ENCODE peak calls at places on chromosomes 3 and 15, in five cellular contexts. E, W, A, J and I are unnamed samples.

GRCh38 chr3:40841570-40842109 is 316.9 kb downstream of the ZNF621 start:
- DNase-seq in E (no peak), A (no peak), J (no peak), W (no peak), I (no peak)

GRCh38 chr3:119173325-119173724 is at the start of gene UPK1B:
- DNase-seq in J (no peak), W (peak; percentile 72), A (peak; percentile 82), E (peak; percentile 82), I (no peak)

GRCh38 chr3:133464573-133464972 is 64.7 kb downstream of the BFSP2 start:
- DNase-seq in J (peak; percentile 56), E (no peak), W (no peak), A (no peak), I (no peak)

GRCh38 chr15:75732809-75733451 is 20.3 kb upstream of the CSPG4 start:
- DNase-seq in J (peak; percentile 65), E (peak; percentile 91), A (peak; percentile 84), W (peak; percentile 96), I (peak; percentile 67)

GRCh38 chr3:132730891-132731580 is 8.8 kb upstream of the NPHP3 start:
- DNase-seq in E (no peak), A (peak; percentile 74), J (peak; percentile 57), W (no peak), I (peak; percentile 59)

GRCh38 chr15:99474041-99474906 is 91.5 kb upstream of the MEF2A start:
- DNase-seq in J (no peak), E (no peak), W (no peak), A (no peak), I (no peak)

GRCh38 chr3:19347701-19348100 is 199.4 kb downstream of the KCNH8 start:
- DNase-seq in A (no peak), E (no peak), W (no peak), J (no peak), I (no peak)

GRCh38 chr15:75307778-75308390 is 25.2 kb downstream of the GOLGA6D start:
- DNase-seq in A (peak; percentile 81), E (peak; percentile 88), J (no peak), W (peak; percentile 88), I (peak; percentile 6)

GRCh38 chr3:147118611-147119010 is 287.7 kb downstream of the ZIC4 start:
- DNase-seq in W (no peak), J (no peak), E (no peak), A (no peak), I (no peak)

GRCh38 chr3:170476291-170476690 is 57.6 kb downstream of the CLDN11 start:
- DNase-seq in W (peak; percentile 44), A (peak; percentile 77), J (peak; percentile 34), E (no peak), I (no peak)

GRCh38 chr3:56864090-56864489 is 62.3 kb upstream of the ARHGEF3 start:
- DNase-seq in W (no peak), J (no peak), E (no peak), A (no peak), I (no peak)

GRCh38 chr15:62515696-62516395 is 350.8 kb upstream of the C2CD4B start:
- DNase-seq in E (no peak), J (no peak), A (no peak), W (no peak), I (no peak)

GRCh38 chr15:58039260-58040035 is 26.1 kb downstream of the ALDH1A2 start:
- DNase-seq in W (no peak), E (no peak), A (no peak), J (no peak), I (no peak)

GRCh38 chr3:147680820-147681488 is 271.8 kb downstream of the ZIC1 start:
- DNase-seq in W (no peak), J (peak; percentile 0), E (no peak), A (no peak), I (no peak)

GRCh38 chr3:129226374-129226773 is 23.0 kb upstream of the COPG1 start:
- DNase-seq in W (no peak), A (no peak), J (peak; percentile 95), E (no peak), I (no peak)

GRCh38 chr3:84772841-84773240 is 185.9 kb upstream of the CADM2 start:
- DNase-seq in W (no peak), E (no peak), J (no peak), A (peak; percentile 32), I (no peak)

GRCh38 chr15:71352125-71352524 is 236.9 kb downstream of the THSD4 start:
- DNase-seq in E (no peak), A (no peak), W (no peak), J (no peak), I (no peak)

GRCh38 chr3:43951813-43952212 is 261.1 kb downstream of the ABHD5 start:
- DNase-seq in A (no peak), E (no peak), W (no peak), J (no peak), I (no peak)

GRCh38 chr3:179768080-179768479 is 115.2 kb downstream of the USP13 start:
- DNase-seq in A (peak; percentile 80), E (peak; percentile 50), W (peak; percentile 58), J (peak; percentile 70), I (peak; percentile 37)

GRCh38 chr3:105415981-105416380 is 49.3 kb downstream of the ALCAM start:
- DNase-seq in E (no peak), A (peak; percentile 62), W (no peak), J (peak; percentile 65), I (no peak)

GRCh38 chr3:50124363-50125226 is 30.5 kb upstream of the SEMA3F start:
- DNase-seq in E (no peak), A (no peak), W (peak; percentile 68), J (no peak), I (no peak)

GRCh38 chr3:50128001-50128400 is 27.1 kb upstream of the SEMA3F start:
- DNase-seq in W (no peak), E (no peak), J (no peak), A (no peak), I (no peak)

GRCh38 chr3:50125541-50126286 is 29.4 kb upstream of the SEMA3F start:
- DNase-seq in W (peak; percentile 62), J (no peak), E (no peak), A (no peak), I (no peak)

GRCh38 chr3:50126287-50127211 is 28.6 kb upstream of the SEMA3F start:
- DNase-seq in E (no peak), J (peak; percentile 45), A (peak; percentile 73), W (peak; percentile 58), I (no peak)

GRCh38 chr3:50127251-50127671 is 27.9 kb upstream of the SEMA3F start:
- DNase-seq in J (peak; percentile 25), W (no peak), E (no peak), A (no peak), I (no peak)
- H3K18ac ChIP-seq in J (peak overlapping the region; percentile 79), W (no peak overlapping the region), E (no peak overlapping the region), A (no peak overlapping the region), I (peak overlapping the region; percentile 73)

GRCh38 chr15:33580526-33580925 is 269.8 kb downstream of the RYR3 start:
- DNase-seq in E (no peak), J (no peak), A (no peak), W (no peak), I (no peak)
- H3K18ac ChIP-seq in E (no peak overlapping the region), J (no peak overlapping the region), A (no peak overlapping the region), W (no peak overlapping the region), I (no peak overlapping the region)

GRCh38 chr15:51314391-51315337 is 23.7 kb downstream of the CYP19A1 start:
- DNase-seq in E (no peak), W (no peak), A (peak; percentile 54), J (no peak), I (no peak)

GRCh38 chr15:51315726-51316125 is 22.7 kb downstream of the CYP19A1 start:
- DNase-seq in E (no peak), A (no peak), W (no peak), J (no peak), I (no peak)

GRCh38 chr15:51312754-51313390 is 25.5 kb downstream of the CYP19A1 start:
- DNase-seq in E (no peak), A (no peak), J (peak; percentile 4), W (no peak), I (no peak)

GRCh38 chr15:51312132-51312531 is 26.3 kb downstream of the CYP19A1 start:
- DNase-seq in A (no peak), W (no peak), E (no peak), J (peak; percentile 71), I (no peak)

DNA sequence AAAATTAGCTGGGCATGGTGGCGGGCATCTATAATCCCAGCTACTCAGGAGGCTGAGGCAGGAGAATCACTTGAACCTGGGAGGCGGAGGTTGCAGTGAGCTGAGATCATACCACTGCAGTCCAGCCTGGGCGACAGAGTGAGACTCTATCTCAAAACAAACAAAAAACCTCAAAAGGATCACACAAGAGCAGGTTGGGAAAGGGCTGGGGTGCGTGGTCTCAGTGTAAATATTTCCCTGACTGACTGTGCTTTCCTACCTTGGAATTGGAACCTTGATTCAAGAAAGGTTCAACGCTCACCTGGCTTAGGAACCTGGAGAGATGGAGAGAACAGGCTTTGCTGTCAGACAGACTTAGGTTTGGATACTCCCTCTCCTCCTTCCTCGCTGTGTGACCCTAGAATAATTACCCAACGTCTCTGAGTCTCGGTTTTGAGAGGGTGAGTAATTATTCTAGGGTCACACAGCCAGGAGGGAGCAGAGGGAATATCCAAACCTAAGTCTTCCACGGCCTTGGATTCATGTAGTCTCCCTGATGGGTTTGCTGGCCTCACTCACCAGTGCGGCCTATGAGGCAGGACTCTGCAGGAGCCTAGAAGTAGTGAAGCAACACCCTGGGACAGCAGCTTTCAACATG is 24.6 kb downstream of the CYP19A1 start:
- DNase-seq in A (no peak), W (no peak), J (no peak), E (no peak), I (no peak)
- H3K18ac ChIP-seq in A (no peak overlapping the region), W (no peak overlapping the region), J (no peak overlapping the region), E (no peak overlapping the region), I (peak overlapping the region; percentile 41)

DNA sequence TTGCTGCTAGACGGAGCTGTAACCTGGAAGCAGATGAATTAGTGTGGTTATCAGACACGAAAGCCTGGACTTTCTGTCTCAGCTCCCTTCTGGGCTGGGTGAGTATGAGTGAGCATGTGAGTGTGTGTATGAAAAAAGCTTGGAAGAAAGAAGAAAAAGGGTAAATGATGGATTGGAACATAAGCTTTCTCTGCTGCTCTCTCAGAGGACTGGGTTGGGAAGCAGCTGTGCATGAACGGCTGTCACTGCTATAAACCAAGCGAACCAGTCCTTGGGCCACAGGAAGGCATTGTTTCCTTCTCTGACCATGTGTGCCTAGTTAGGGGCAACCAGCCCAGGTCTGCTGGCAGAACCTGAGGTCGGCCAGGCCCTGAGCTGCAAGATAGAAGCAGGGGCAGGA is 37.0 kb downstream of the UMPS start:
- DNase-seq in A (no peak), W (no peak), J (no peak), E (no peak), I (no peak)
- H3K18ac ChIP-seq in A (no peak overlapping the region), W (no peak overlapping the region), J (no peak overlapping the region), E (no peak overlapping the region), I (no peak overlapping the region)

DNA sequence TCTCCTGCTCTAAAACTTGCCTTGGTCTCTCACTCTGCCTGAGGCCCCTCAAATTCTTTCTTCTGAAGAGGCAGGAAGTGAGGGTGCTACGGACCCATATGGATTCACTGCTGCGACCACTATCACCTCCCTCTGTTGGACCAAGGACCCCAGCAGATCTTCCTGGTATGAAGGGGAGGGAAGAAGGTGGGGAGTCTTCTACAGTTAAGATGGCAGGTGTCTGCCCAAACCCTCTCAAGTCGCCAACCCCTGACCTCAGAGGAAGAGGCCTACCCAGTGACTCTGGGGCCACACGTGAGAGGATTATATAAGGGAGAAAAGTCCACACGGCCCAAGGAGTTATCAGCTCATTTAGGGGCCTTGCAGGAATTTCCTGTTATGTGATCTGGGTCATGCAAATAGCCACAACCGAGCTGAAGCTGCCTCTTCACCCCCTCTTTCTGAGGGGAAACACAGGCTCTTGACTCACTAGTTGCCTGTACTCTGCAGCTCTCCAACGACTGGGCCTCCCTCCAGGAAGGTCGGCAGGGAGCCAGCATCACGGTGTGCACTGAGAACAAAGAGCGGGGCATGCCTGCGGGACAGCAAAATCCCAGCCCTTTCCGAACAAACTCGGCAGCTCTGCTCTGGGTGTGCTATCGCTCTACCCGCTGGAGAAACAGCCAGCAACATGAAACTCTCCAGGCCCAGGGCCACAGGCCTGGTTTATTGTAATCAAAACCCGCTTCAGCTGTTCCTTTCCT is 116.0 kb downstream of the XXYLT1 start:
- DNase-seq in A (peak; percentile 66), W (no peak), J (peak; percentile 97), E (no peak), I (no peak)
- H3K18ac ChIP-seq in A (peak overlapping the region; percentile 51), W (no peak overlapping the region), J (peak overlapping the region; percentile 85), E (peak overlapping the region; percentile 21), I (peak overlapping the region; percentile 84)